ENCODE peak calls at places on chromosome 11, in six cellular contexts. U is HCT116, J is coronary artery, I is RKO, S is aorta, M is heart right ventricle. E is an unnamed sample.

GRCh38 chr11:35390737-35391682 is 28.3 kb downstream of the SLC1A2 start:
- DNase-seq in U (no peak), J (no peak), I (peak), S (no peak), M (no peak), E (no peak)

GRCh38 chr11:47797633-47798032 is 30.5 kb upstream of the FNBP4 start:
- DNase-seq in U (no peak), J (no peak), I (peak), S (no peak), M (no peak), E (no peak)

GRCh38 chr11:15565846-15566245 is 451.1 kb downstream of the INSC start:
- DNase-seq in U (no peak), J (no peak), I (no peak), S (no peak), M (peak), E (peak)

GRCh38 chr11:47609675-47610074 is 15.5 kb upstream of the C1QTNF4 start:
- DNase-seq in U (no peak), J (no peak), I (no peak), S (no peak), M (no peak), E (no peak)

GRCh38 chr11:79456501-79456900 is 15.7 kb upstream of the TENM4 start:
- DNase-seq in U (no peak), J (no peak), I (no peak), S (no peak), M (no peak), E (no peak)

GRCh38 chr11:22466809-22467208 is 128.6 kb downstream of the SLC17A6 start:
- DNase-seq in U (peak), J (no peak), I (peak), S (no peak), M (no peak), E (no peak)

GRCh38 chr11:2196970-2197770 is 25.6 kb upstream of the TH start:
- DNase-seq in U (peak), J (no peak), I (peak), S (peak), M (peak), E (peak)

GRCh38 chr11:426851-427250 is 12.1 kb upstream of the SIGIRR start:
- DNase-seq in U (no peak), J (no peak), I (no peak), S (no peak), M (no peak), E (no peak)

GRCh38 chr11:110866081-110866480 is 153.8 kb upstream of the ARHGAP20 start:
- DNase-seq in U (no peak), J (no peak), I (no peak), S (no peak), M (no peak), E (no peak)

GRCh38 chr11:75797116-75797515 is 17.9 kb upstream of the UVRAG start:
- DNase-seq in U (no peak), J (no peak), I (no peak), S (peak), M (no peak), E (no peak)